ENCODE peak calls at places on chromosomes 13 and 19, in six cellular contexts. K, P, A, M, I and D are unnamed samples.

GRCh38 chr13:79716191-79716590 is 235.2 kb downstream of the NDFIP2 start:
- DNase-seq in I (no peak), A (no peak), M (no peak), K (no peak), P (no peak), D (no peak)

GRCh38 chr19:3572855-3573161 is at the start of gene HMG20B:
- DNase-seq in K (no peak), P (no peak), A (no peak), I (no peak), M (no peak), D (no peak)

GRCh38 chr19:15280915-15281683 is 48.9 kb upstream of the EPHX3 start:
- DNase-seq in I (peak; percentile 82), K (no peak), P (no peak), A (peak; percentile 95), M (no peak), D (no peak)

GRCh38 chr13:29963086-29963485 is 112.7 kb upstream of the UBL3 start:
- DNase-seq in P (no peak), I (no peak), M (no peak), A (no peak), K (no peak), D (no peak)

GRCh38 chr13:32824671-32825070 is 191.6 kb upstream of the KL start:
- DNase-seq in I (peak; percentile 91), A (peak; percentile 59), K (no peak), M (no peak), P (no peak), D (no peak)

GRCh38 chr19:55455576-55456235 is 5.7 kb downstream of the ISOC2 start:
- DNase-seq in M (no peak), I (no peak), A (no peak), K (no peak), P (no peak), D (no peak)

GRCh38 chr13:21757721-21758120 is 86.8 kb downstream of the FGF9 start:
- DNase-seq in P (no peak), I (no peak), M (no peak), K (no peak), A (no peak), D (no peak)

GRCh38 chr19:13024126-13024957 is 29.1 kb downstream of the NFIX start:
- DNase-seq in A (peak; percentile 16), K (no peak), I (no peak), P (no peak), M (no peak), D (no peak)

GRCh38 chr13:50712882-50713281 is 130.6 kb downstream of the DLEU7 start:
- DNase-seq in I (no peak), A (no peak), K (no peak), M (no peak), P (no peak), D (no peak)

GRCh38 chr19:31658993-31659896 is 310.0 kb upstream of the TSHZ3 start:
- DNase-seq in M (no peak), I (no peak), P (no peak), K (no peak), A (no peak), D (no peak)

GRCh38 chr13:44238011-44238421 is 135.6 kb upstream of the SERP2 start:
- DNase-seq in P (no peak), A (no peak), K (no peak), M (no peak), I (peak; percentile 38), D (no peak)

GRCh38 chr13:48954086-48954485 is 21.6 kb upstream of the FNDC3A start:
- DNase-seq in A (no peak), K (no peak), M (no peak), P (no peak), I (peak; percentile 18), D (no peak)

GRCh38 chr13:111511805-111512504 is 191.5 kb downstream of the TEX29 start:
- DNase-seq in P (no peak), K (no peak), A (no peak), M (no peak), I (no peak), D (no peak)

GRCh38 chr13:50990540-50991506 is 81.2 kb downstream of the RNASEH2B start:
- DNase-seq in K (no peak), P (no peak), I (peak; percentile 3), M (no peak), A (no peak), D (no peak)

GRCh38 chr13:28035146-28035782 is 46.8 kb upstream of the URAD start:
- DNase-seq in A (peak; percentile 44), P (no peak), K (no peak), I (no peak), M (no peak), D (no peak)

GRCh38 chr13:21399741-21400140 is 59.4 kb downstream of the ZDHHC20 start:
- DNase-seq in M (no peak), A (peak; percentile 34), P (no peak), K (no peak), I (peak; percentile 36), D (no peak)

GRCh38 chr13:30618186-30618937 is 642 bp downstream of the USPL1 start:
- DNase-seq in K (peak; percentile 2), A (no peak), P (no peak), I (no peak), M (peak; percentile 5), D (no peak)

GRCh38 chr13:93805736-93806135 is 579.1 kb downstream of the GPC6 start:
- DNase-seq in M (no peak), K (no peak), I (no peak), A (no peak), P (no peak), D (no peak)

GRCh38 chr19:20333508-20333907 is 166.5 kb downstream of the ZNF486 start:
- DNase-seq in P (no peak), A (no peak), I (no peak), M (no peak), K (no peak), D (no peak)

GRCh38 chr13:43953370-43953769 is 73.7 kb downstream of the LACC1 start:
- DNase-seq in P (no peak), M (no peak), I (no peak), K (no peak), A (no peak), D (no peak)

GRCh38 chr13:34164585-34164984 is 346.6 kb downstream of the RFC3 start:
- DNase-seq in A (no peak), I (peak; percentile 24), K (no peak), P (no peak), M (no peak), D (no peak)

GRCh38 chr13:33578786-33579185 is 239.2 kb upstream of the RFC3 start:
- DNase-seq in I (no peak), K (no peak), A (no peak), P (no peak), M (no peak), D (no peak)

GRCh38 chr19:15379996-15380647 is 535 bp upstream of the AKAP8 start:
- DNase-seq in A (peak; percentile 76), I (peak; percentile 43), K (no peak), M (no peak), P (no peak), D (no peak)

GRCh38 chr13:27793377-27794074 is 1.2 kb downstream of the GSX1 start:
- DNase-seq in K (no peak), A (no peak), P (no peak), I (no peak), M (no peak), D (no peak)

GRCh38 chr13:99993660-99994455 is 12.3 kb downstream of the ZIC2 start:
- DNase-seq in I (no peak), P (no peak), M (no peak), K (no peak), A (no peak), D (no peak)

GRCh38 chr19:30088567-30088966 is 146.5 kb downstream of the URI1 start:
- DNase-seq in I (no peak), A (no peak), P (no peak), K (no peak), M (no peak), D (no peak)

GRCh38 chr13:63840551-63841421 is 2425.1 kb upstream of the PCDH20 start:
- DNase-seq in K (no peak), M (no peak), A (no peak), I (no peak), P (no peak), D (no peak)

GRCh38 chr13:73074101-73074500 is 15.3 kb downstream of the KLF5 start:
- DNase-seq in A (no peak), P (no peak), M (no peak), K (no peak), I (no peak), D (no peak)

GRCh38 chr13:74288361-74288911 is 154.2 kb upstream of the KLF12 start:
- DNase-seq in K (no peak), I (peak; percentile 15), A (peak; percentile 50), P (no peak), M (no peak), D (peak; percentile 6)

GRCh38 chr19:43700368-43701015 is 15.4 kb upstream of the IRGC start:
- DNase-seq in K (no peak), P (no peak), I (peak; percentile 98), A (no peak), M (no peak), D (no peak)

GRCh38 chr19:51637362-51637978 is 7.3 kb upstream of the SIGLEC5 start:
- DNase-seq in P (no peak), K (no peak), M (no peak), I (peak; percentile 10), A (peak; percentile 17), D (no peak)

GRCh38 chr13:76470991-76471390 is 415.2 kb downstream of the KCTD12 start:
- DNase-seq in M (no peak), I (peak; percentile 4), P (no peak), A (no peak), K (no peak), D (no peak)

GRCh38 chr19:7067716-7068115 is 1.8 kb upstream of the ZNF557 start:
- DNase-seq in P (no peak), K (no peak), I (no peak), M (no peak), A (no peak), D (no peak)

GRCh38 chr13:72990883-72991282 is 67.9 kb upstream of the KLF5 start:
- DNase-seq in I (no peak), A (no peak), P (no peak), K (no peak), M (no peak), D (no peak)

GRCh38 chr19:2353895-2354592 is 6.0 kb upstream of the TMPRSS9 start:
- DNase-seq in M (no peak), I (no peak), K (no peak), A (no peak), P (no peak), D (no peak)